ENCODE peak calls at places on chromosomes 12 and 14, in seven cellular contexts. D is pancreas; T is heart left ventricle; Z is mammary epithelial cell; H is effector memory CD4-positive, alpha-beta T cell; L is ascending aorta; A is aorta. I is an unnamed sample. For H3K4me1, the result is how much of the 10 kb centered on the place peaks cover.

GRCh38 chr14:59754256-59754655 is 116.3 kb downstream of the RTN1 start:
- DNase-seq in T (no peak), D (no peak), Z (no peak), H (no peak), A (no peak), L (no peak), I (no peak)

GRCh38 chr12:32612658-32613614 is 66.2 kb upstream of the DNM1L start:
- DNase-seq in L (no peak), Z (no peak), D (no peak), H (no peak), A (no peak), T (no peak), I (no peak)

GRCh38 chr14:97946291-97946690 is 1149.1 kb downstream of the VRK1 start:
- DNase-seq in A (no peak), Z (no peak), L (no peak), H (no peak), D (no peak), T (no peak), I (no peak)

GRCh38 chr14:61280092-61280525 is 1.0 kb downstream of the TMEM30B start:
- DNase-seq in H (peak), D (peak), T (no peak), L (no peak), Z (no peak), A (no peak), I (no peak)

GRCh38 chr12:114967187-114967586 is 283.2 kb upstream of the TBX3 start:
- DNase-seq in H (no peak), D (no peak), Z (no peak), A (no peak), L (no peak), T (no peak), I (no peak)

GRCh38 chr12:71440393-71441349 is 1.1 kb downstream of the LGR5 start:
- DNase-seq in L (no peak), T (no peak), D (peak), A (peak), H (no peak), Z (no peak), I (no peak)

GRCh38 chr14:105591052-105591451 is 64.7 kb downstream of the TMEM121 start:
- DNase-seq in Z (no peak), A (peak), D (no peak), L (no peak), H (no peak), T (no peak), I (no peak)

GRCh38 chr12:25458047-25458552 is 95.0 kb downstream of the LMNTD1 start:
- DNase-seq in L (no peak), H (no peak), A (no peak), Z (peak), D (no peak), T (no peak), I (no peak)

GRCh38 chr12:54958048-54958658 is 26.4 kb downstream of the TESPA1 start:
- DNase-seq in H (peak), D (peak), Z (peak), T (peak), A (no peak), L (no peak), I (peak)

GRCh38 chr12:67069451-67070306 is 199.5 kb upstream of the CAND1 start:
- DNase-seq in L (no peak), D (peak), H (no peak), A (no peak), T (no peak), Z (peak), I (no peak)

GRCh38 chr12:66695130-66695529 is 16.3 kb upstream of the GRIP1 start:
- DNase-seq in L (no peak), T (no peak), H (no peak), A (no peak), Z (no peak), D (peak), I (no peak)

GRCh38 chr14:105866841-105867321 is 340.5 kb downstream of the TMEM121 start:
- DNase-seq in D (peak), Z (no peak), H (no peak), A (peak), L (no peak), T (peak), I (no peak)

GRCh38 chr12:111434680-111435338 is 29.1 kb downstream of the SH2B3 start:
- DNase-seq in A (peak), Z (peak), D (no peak), H (peak), T (peak), L (no peak), I (peak)

GRCh38 chr14:68270342-68270741 is 450.8 kb downstream of the RAD51B start:
- DNase-seq in D (no peak), Z (no peak), A (no peak), H (no peak), L (no peak), T (no peak), I (no peak)

GRCh38 chr14:95288672-95289322 is 30.9 kb downstream of the CLMN start:
- DNase-seq in L (no peak), D (no peak), A (no peak), H (no peak), T (no peak), Z (no peak), I (no peak)

GRCh38 chr12:45583011-45583657 is 146.4 kb upstream of the ARID2 start:
- DNase-seq in Z (no peak), T (no peak), D (no peak), A (no peak), L (no peak), H (no peak), I (no peak)

GRCh38 chr12:105861232-105861631 is 277.5 kb downstream of the NUAK1 start:
- DNase-seq in H (no peak), A (no peak), L (no peak), D (no peak), T (no peak), Z (no peak), I (no peak)

GRCh38 chr12:132572106-132572505 is 38.3 kb downstream of the LRCOL1 start:
- DNase-seq in T (no peak), D (no peak), A (no peak), L (no peak), H (no peak), Z (no peak), I (no peak)

DNA sequence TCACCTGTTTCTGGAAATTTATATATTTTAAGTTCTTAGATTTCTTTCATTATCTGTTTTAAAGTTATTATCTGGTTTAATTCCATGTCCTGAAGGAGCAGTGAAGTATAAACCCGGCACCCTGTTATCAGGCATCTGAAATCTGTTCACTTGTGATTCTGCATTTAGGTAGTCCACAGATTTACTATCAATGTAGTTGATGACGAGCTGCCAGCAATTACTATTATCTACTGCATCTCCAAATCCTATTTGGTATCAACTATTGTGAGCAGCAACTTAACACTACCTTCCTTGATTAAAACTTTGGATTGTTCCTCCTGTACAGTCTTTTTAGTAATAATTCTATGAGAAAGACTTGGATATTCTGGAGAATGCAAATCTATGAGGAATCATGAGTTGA is 36.1 kb downstream of the PRORP start:
- DNase-seq in D (no peak), H (no peak), A (no peak), T (no peak), Z (no peak), L (no peak), I (no peak)
- H3K27ac ChIP-seq in D (no peak), H (no peak), A (no peak), T (no peak), Z (no peak), L (no peak), I (no peak)

DNA sequence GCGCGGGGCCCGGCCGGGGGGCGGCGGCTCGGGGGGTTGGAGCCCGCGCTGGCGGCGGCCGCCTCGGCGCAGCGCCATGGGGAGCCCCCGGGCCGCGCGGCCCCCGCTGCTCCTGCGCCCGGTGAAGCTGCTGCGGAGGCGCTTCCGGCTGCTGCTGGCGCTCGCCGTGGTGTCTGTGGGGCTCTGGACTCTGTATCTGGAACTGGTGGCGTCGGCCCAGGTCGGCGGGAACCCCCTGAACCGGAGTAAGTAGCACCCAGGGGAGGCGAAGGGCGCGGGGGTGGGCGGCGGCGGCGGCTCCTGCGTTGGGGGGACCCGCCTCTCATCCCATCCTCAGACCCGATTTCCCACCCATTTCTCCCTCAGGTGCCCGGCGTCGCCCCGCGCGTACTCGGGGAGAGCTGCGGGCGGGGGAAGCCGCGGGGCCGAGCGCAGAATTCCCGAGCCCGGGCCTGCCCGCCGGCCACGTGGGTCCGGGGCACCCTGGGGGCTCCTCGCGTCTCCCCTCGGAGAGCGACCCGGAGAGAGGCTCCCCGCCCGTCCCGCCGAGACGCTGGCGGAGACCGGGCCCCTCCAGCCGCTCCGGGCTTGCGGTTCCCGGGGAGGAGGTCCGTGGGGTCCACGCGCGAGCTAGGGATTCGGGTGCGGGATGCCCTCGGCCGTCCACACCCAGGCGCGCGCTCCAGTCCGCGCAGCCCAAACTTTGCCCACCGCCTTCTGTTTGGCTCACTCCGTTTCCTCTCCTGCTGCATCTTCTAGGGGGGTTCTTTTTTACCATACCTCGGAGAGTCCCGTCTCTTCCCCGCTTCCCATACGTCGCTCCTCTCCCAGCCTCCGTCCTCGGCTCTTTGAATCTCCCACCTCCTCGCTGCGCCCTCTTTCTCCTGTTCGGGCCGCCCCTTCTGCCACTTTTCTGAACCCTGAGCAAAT is 827 bp downstream of the B4GALNT3 start:
- DNase-seq in Z (peak), A (peak), L (no peak), T (no peak), H (peak), D (peak), I (peak)
- H3K4me1 ChIP-seq in Z (under half), A (under half), L (under half), T (under half), H (under half), D (under half), I (under half)

DNA sequence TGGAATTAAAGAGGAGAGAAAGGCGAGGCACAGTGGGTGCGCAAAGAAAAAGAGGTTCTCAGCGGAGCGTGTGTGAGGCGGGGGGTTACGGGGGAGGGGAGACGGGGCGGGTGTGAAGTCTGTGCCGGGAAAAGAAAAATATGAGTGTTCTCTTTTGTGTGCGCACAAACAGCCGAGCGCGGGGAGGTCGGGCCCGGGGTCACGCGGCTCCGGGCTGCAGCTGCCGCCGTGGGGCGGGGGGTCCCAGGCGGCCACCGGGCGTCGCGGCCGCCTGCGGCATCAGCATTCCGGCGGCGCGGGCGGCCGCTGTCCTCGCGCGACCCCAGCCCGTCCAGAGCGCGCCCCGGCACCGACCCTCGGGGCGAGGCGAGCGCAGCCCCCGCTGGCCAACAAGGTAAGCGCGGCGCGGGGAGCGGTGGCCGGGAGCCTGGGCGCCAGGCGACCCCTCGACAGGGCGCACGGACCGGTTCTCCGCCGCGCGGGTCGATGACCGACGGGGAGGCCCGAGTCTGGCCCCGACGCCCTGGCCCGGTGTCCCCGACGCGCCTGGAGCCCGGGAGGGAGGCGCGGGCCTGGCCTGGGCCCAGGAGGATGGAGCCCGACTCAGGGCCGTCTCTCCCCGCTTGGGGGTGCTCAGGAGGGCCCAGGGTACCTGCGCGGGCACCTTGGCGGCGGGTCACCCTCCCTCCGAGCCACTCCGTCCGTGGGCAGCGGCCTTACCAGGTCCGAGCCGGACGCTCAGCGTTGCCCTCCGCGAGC is 103.9 kb upstream of the DIO3 start:
- DNase-seq in A (no peak), T (no peak), L (no peak), Z (no peak), H (no peak), D (no peak), I (no peak)
- H3K4me3 ChIP-seq in A (no peak), T (no peak), L (no peak), Z (no peak), H (no peak), D (no peak), I (no peak)

GRCh38 chr12:94207467-94208432 is 59.4 kb downstream of the PLXNC1 start:
- DNase-seq in H (peak), L (no peak), Z (no peak), T (no peak), D (no peak), A (no peak), I (no peak)
- H3K27ac ChIP-seq in H (peak), L (peak), Z (no peak), T (peak), D (peak), A (peak), I (peak)

GRCh38 chr14:69631509-69631908 is 20.1 kb downstream of the SUSD6 start:
- DNase-seq in A (no peak), L (no peak), H (no peak), T (no peak), D (no peak), Z (no peak), I (no peak)
- H3K4me1 ChIP-seq in A (under half), L (half or more), H (under half), T (half or more), D (half or more), Z (under half), I (half or more)

DNA sequence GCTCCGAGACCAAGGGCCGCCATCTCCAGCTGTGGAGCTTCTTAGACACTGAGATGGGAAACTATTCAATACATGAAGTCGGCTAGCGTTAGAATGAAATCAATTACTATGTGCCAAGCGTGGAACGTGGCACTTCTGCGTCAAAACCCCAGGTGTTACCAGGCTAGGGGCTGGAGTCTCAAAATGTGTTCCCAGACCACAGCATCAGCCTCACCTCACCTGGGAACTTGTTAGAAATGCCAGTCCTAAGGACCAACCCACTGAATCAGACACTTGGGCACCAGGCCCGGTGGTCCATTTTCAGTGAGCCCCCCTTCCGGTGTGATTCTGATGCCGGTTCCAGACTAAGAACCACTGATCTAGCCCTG is 5.0 kb upstream of the SETD1B start:
- DNase-seq in A (no peak), L (no peak), T (no peak), Z (no peak), D (no peak), H (no peak), I (no peak)
- H3K4me3 ChIP-seq in A (no peak), L (peak), T (peak), Z (peak), D (no peak), H (peak), I (peak)

GRCh38 chr14:65352964-65353530 is 59.5 kb upstream of the FUT8 start:
- DNase-seq in A (no peak), T (no peak), Z (peak), H (no peak), L (no peak), D (no peak), I (no peak)

GRCh38 chr14:65357091-65357490 is 55.4 kb upstream of the FUT8 start:
- DNase-seq in A (no peak), D (no peak), H (no peak), L (no peak), T (peak), Z (peak), I (peak)

GRCh38 chr14:65356327-65356836 is 56.1 kb upstream of the FUT8 start:
- DNase-seq in A (no peak), D (no peak), L (no peak), H (no peak), T (no peak), Z (peak), I (no peak)

GRCh38 chr14:65354131-65354530 is 58.4 kb upstream of the FUT8 start:
- DNase-seq in L (no peak), Z (no peak), D (no peak), H (no peak), T (no peak), A (no peak), I (no peak)

GRCh38 chr14:65354715-65355114 is 57.8 kb upstream of the FUT8 start:
- DNase-seq in H (no peak), T (no peak), A (no peak), L (no peak), Z (peak), D (peak), I (no peak)
- H3K27ac ChIP-seq in H (no peak), T (no peak), A (no peak), L (no peak), Z (no peak), D (peak), I (no peak)

GRCh38 chr12:6376965-6377666 is 1.8 kb upstream of the SCNN1A start:
- DNase-seq in A (peak), Z (no peak), H (no peak), T (no peak), D (no peak), L (no peak), I (no peak)
- H3K4me1 ChIP-seq in A (under half), Z (under half), H (under half), T (under half), D (under half), L (under half), I (under half)

I was measured in heart right ventricle.